ENCODE peak calls at places on chromosomes 12 and 14, in four cellular contexts. Y is A549, R is foreskin keratinocyte, E is OCI-LY7. X is an unnamed sample.

GRCh38 chr12:28026701-28027100 is 54.2 kb upstream of the PTHLH start:
- DNase-seq in R (peak), Y (peak), E (no peak), X (no peak)

GRCh38 chr12:119328111-119328510 is 6.4 kb upstream of the CCDC60 start:
- DNase-seq in Y (peak), E (no peak), R (no peak), X (no peak)

GRCh38 chr12:80681287-80681686 is 26.1 kb upstream of the MYF6 start:
- DNase-seq in R (no peak), Y (no peak), E (no peak), X (no peak)

GRCh38 chr12:21559855-21560569 is 33.9 kb downstream of the SPX start:
- DNase-seq in Y (peak), E (no peak), R (peak), X (no peak)

GRCh38 chr12:123364532-123365140 is at the start of gene SBNO1:
- DNase-seq in Y (peak), R (peak), E (peak), X (peak)

GRCh38 chr14:74695406-74695805 is 17.5 kb downstream of the AREL1 start:
- DNase-seq in R (no peak), E (no peak), Y (no peak), X (no peak)

GRCh38 chr12:130835436-130835835 is 3.6 kb downstream of the STX2 start:
- DNase-seq in R (no peak), Y (no peak), E (no peak), X (no peak)

GRCh38 chr12:47982770-47983169 is 19.4 kb downstream of the TMEM106C start:
- DNase-seq in E (no peak), Y (no peak), R (no peak), X (no peak)

GRCh38 chr12:92593734-92594402 is 108.9 kb upstream of the PLEKHG7 start:
- DNase-seq in E (peak), Y (peak), R (peak), X (peak)

GRCh38 chr14:37482428-37482827 is 112.6 kb downstream of the FOXA1 start:
- DNase-seq in R (no peak), E (no peak), Y (peak), X (no peak)

GRCh38 chr12:84512751-84513150 is 399.8 kb downstream of the SLC6A15 start:
- DNase-seq in Y (no peak), R (no peak), E (no peak), X (no peak)

GRCh38 chr12:84507914-84508313 is 404.7 kb downstream of the SLC6A15 start:
- DNase-seq in E (no peak), Y (no peak), R (no peak), X (no peak)

GRCh38 chr12:84506317-84506716 is 406.3 kb downstream of the SLC6A15 start:
- DNase-seq in R (no peak), Y (no peak), E (no peak), X (no peak)

GRCh38 chr12:84508943-84509342 is 403.7 kb downstream of the SLC6A15 start:
- DNase-seq in R (peak), E (no peak), Y (no peak), X (no peak)

DNA sequence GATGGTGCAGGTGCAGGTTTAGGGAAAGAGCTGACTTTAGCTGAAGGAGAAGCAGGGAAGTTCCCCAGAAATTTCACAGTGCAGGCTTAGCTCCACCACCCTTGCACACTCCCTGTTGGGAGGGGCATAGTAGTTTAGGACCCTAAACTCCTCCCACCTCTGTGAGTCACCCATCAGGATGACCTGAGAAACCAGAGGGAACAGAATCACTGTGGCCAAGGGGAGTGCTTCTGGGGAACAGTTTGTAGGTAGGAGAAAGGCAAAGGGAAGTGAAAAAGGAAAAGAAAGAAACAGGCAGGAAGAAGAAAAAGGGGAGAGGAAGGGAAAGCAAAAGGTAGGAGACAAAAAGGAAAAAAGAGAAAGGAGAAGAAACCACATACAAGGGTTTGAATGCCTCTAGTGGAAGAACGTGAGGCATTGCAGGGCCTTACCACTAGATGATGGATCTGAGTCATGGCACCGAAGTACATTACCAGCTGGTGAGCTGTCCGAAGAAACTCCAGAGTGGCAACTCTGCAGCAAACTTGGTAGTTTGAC is 404.2 kb downstream of the SLC6A15 start:
- DNase-seq in Y (peak), E (no peak), R (peak), X (no peak)
- TF ChIP-seq CTCF in Y (no peak), E (no peak), R (peak), X (no peak)

GRCh38 chr12:85462888-85463287 is 182.9 kb downstream of the ALX1 start:
- DNase-seq in R (no peak), E (no peak), Y (no peak), X (no peak)

GRCh38 chr12:85466906-85467305 is 186.9 kb downstream of the ALX1 start:
- DNase-seq in E (no peak), R (no peak), Y (no peak), X (no peak)

GRCh38 chr12:85468356-85469157 is 188.5 kb downstream of the ALX1 start:
- DNase-seq in R (no peak), E (peak), Y (peak), X (peak)
- TF ChIP-seq CTCF in R (peak), E (peak), Y (peak), X (peak)

DNA sequence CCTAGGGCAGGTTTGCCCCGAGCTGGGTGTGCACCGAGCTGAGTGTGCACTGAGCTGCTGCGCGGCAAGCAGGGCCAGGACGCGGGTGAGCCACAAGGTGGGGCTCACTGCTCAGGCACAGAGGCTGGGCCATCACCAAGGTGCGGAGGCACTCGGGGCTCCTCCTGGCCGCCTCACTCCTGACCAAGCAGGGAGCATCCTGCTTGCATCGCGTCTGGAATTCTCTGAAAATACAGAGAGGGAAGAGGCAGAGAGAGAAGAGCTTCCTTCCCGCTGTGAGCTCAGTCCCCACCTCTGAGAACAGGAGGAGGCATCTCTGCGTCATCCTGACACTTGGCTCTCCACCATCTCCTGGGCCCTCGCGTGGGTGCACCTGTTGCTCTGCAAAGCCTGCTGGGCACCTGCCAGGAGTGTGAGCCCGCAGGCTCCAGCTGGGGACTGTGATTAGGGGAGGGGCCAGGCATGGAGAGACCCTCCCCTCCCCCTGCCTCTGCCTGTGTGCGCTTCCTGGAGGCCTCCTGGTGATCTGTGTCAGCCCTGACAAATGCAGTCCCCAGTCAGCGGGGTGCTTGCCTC is 116.3 kb downstream of the GLT1D1 start:
- DNase-seq in E (peak), Y (peak), R (no peak), X (peak)
- TF ChIP-seq CTCF in E (peak), Y (peak), R (no peak), X (peak)

GRCh38 chr12:113835433-113835832 is 130.7 kb downstream of the RBM19 start:
- DNase-seq in E (no peak), R (no peak), Y (no peak), X (no peak)

GRCh38 chr12:113835913-113836312 is 130.2 kb downstream of the RBM19 start:
- DNase-seq in E (no peak), R (no peak), Y (no peak), X (no peak)

GRCh38 chr12:113837059-113837458 is 129.1 kb downstream of the RBM19 start:
- DNase-seq in R (no peak), Y (no peak), E (no peak), X (no peak)

GRCh38 chr12:113838896-113839295 is 127.2 kb downstream of the RBM19 start:
- DNase-seq in Y (no peak), R (no peak), E (no peak), X (no peak)

GRCh38 chr12:113837528-113838296 is 128.4 kb downstream of the RBM19 start:
- DNase-seq in R (no peak), Y (no peak), E (no peak), X (no peak)
- TF ChIP-seq CTCF in R (no peak), Y (no peak), E (no peak), X (no peak)

GRCh38 chr14:104792101-104792884 is 3.3 kb downstream of the AKT1 start:
- DNase-seq in Y (no peak), R (no peak), E (no peak), X (no peak)

GRCh38 chr14:104793703-104793959 is 1.9 kb downstream of the AKT1 start:
- DNase-seq in R (no peak), Y (no peak), E (no peak), X (no peak)

GRCh38 chr14:104791425-104791824 is 4.1 kb downstream of the AKT1 start:
- DNase-seq in E (no peak), Y (no peak), R (no peak), X (no peak)

GRCh38 chr14:104794099-104794498 is 1.4 kb downstream of the AKT1 start:
- DNase-seq in R (no peak), E (peak), Y (peak), X (no peak)

GRCh38 chr14:104792945-104793702 is 2.4 kb downstream of the AKT1 start:
- DNase-seq in R (no peak), E (no peak), Y (no peak), X (no peak)
- TF ChIP-seq CTCF in R (peak), E (no peak), Y (no peak), X (no peak)

GRCh38 chr14:51242545-51243490 is 2.8 kb downstream of the TMX1 start:
- DNase-seq in R (no peak), E (peak), Y (no peak), X (no peak)
- TF ChIP-seq CTCF in R (peak), E (peak), Y (peak), X (no peak)

GRCh38 chr12:93865751-93866150 is 188.6 kb downstream of the CRADD start:
- DNase-seq in R (no peak), E (no peak), Y (no peak), X (no peak)

GRCh38 chr12:93862424-93862823 is 185.2 kb downstream of the CRADD start:
- DNase-seq in Y (no peak), R (no peak), E (no peak), X (no peak)

GRCh38 chr12:93857917-93858513 is 180.8 kb downstream of the CRADD start:
- DNase-seq in R (no peak), E (no peak), Y (no peak), X (no peak)

GRCh38 chr12:93857279-93857894 is 180.2 kb downstream of the CRADD start:
- DNase-seq in R (peak), E (no peak), Y (peak), X (no peak)

GRCh38 chr12:93860659-93861373 is 183.6 kb downstream of the CRADD start:
- DNase-seq in Y (no peak), E (no peak), R (no peak), X (no peak)
- TF ChIP-seq CTCF in Y (no peak), E (no peak), R (no peak), X (no peak)

X was measured in GM20000.